ENCODE peak calls at places on chromosomes 3 and 15, in eight cellular contexts. U is neuronal stem cell; P is effector memory CD4-positive, alpha-beta T cell; R is SJSA1; Y is GM23248; O is stomach; J is fibroblast of lung; H is Peyer's patch. I is an unnamed sample. For H3K4me1, the result is how much of the 10 kb centered on the place peaks cover.

GRCh38 chr3:190697502-190697830 is 165.0 kb downstream of the GMNC start:
- DNase-seq in U (no peak), P (no peak), R (no peak), Y (no peak), O (no peak), J (no peak), H (no peak), I (no peak)

GRCh38 chr3:197394464-197395321 is 96.3 kb upstream of the DLG1 start:
- DNase-seq in U (no peak), P (no peak), R (peak), Y (peak), O (peak), J (peak), H (no peak), I (peak)

GRCh38 chr3:52054689-52055511 is 1.5 kb downstream of the DUSP7 start:
- DNase-seq in U (no peak), P (no peak), R (no peak), Y (peak), O (no peak), J (no peak), H (peak), I (no peak)

GRCh38 chr15:74630284-74631086 is 14.8 kb downstream of the CLK3 start:
- DNase-seq in U (no peak), P (no peak), R (no peak), Y (peak), O (no peak), J (no peak), H (peak), I (no peak)

GRCh38 chr15:44633603-44634002 is 29.9 kb downstream of the SPG11 start:
- DNase-seq in U (no peak), P (no peak), R (no peak), Y (peak), O (no peak), J (peak), H (no peak), I (no peak)

GRCh38 chr3:42513121-42513520 is 10.7 kb downstream of the VIPR1 start:
- DNase-seq in U (no peak), P (no peak), R (no peak), Y (no peak), O (no peak), J (no peak), H (no peak), I (no peak)

GRCh38 chr3:32595318-32595717 is 24.7 kb upstream of the DYNC1LI1 start:
- DNase-seq in U (no peak), P (no peak), R (no peak), Y (no peak), O (no peak), J (no peak), H (no peak), I (no peak)

GRCh38 chr3:158105710-158106438 is at the start of gene SHOX2:
- DNase-seq in U (no peak), P (no peak), R (peak), Y (peak), O (peak), J (peak), H (peak), I (peak)

GRCh38 chr15:46543626-46544025 is 908.8 kb downstream of the SQOR start:
- DNase-seq in U (no peak), P (no peak), R (no peak), Y (no peak), O (no peak), J (no peak), H (no peak), I (no peak)

GRCh38 chr3:171113716-171114115 is 87.2 kb upstream of the SLC2A2 start:
- DNase-seq in U (no peak), P (no peak), R (no peak), Y (no peak), O (no peak), J (no peak), H (no peak), I (peak)

GRCh38 chr15:52021128-52021671 is 2.2 kb downstream of the MAPK6 start:
- DNase-seq in U (no peak), P (peak), R (peak), Y (peak), O (peak), J (peak), H (peak), I (peak)

GRCh38 chr3:144875251-144875650 is 903.6 kb downstream of the DIPK2A start:
- DNase-seq in U (no peak), P (no peak), R (no peak), Y (no peak), O (no peak), J (peak), H (no peak), I (no peak)

GRCh38 chr3:162400697-162401096 is 904.1 kb downstream of the OTOL1 start:
- DNase-seq in U (no peak), P (no peak), R (no peak), Y (peak), O (no peak), J (no peak), H (no peak), I (no peak)

GRCh38 chr3:50242778-50243551 is 7.0 kb downstream of the GNAI2 start:
- DNase-seq in U (no peak), P (no peak), R (peak), Y (peak), O (peak), J (peak), H (peak), I (no peak)

GRCh38 chr15:100204211-100204610 is 137.6 kb downstream of the ADAMTS17 start:
- DNase-seq in U (no peak), P (no peak), R (no peak), Y (no peak), O (no peak), J (no peak), H (no peak), I (no peak)

GRCh38 chr3:62065985-62066693 is 307.2 kb downstream of the FEZF2 start:
- DNase-seq in U (no peak), P (no peak), R (no peak), Y (peak), O (no peak), J (peak), H (no peak), I (no peak)

GRCh38 chr3:17140670-17141505 is 256.1 kb downstream of the PLCL2 start:
- DNase-seq in U (no peak), P (no peak), R (no peak), Y (peak), O (no peak), J (peak), H (no peak), I (no peak)

GRCh38 chr15:28943146-28943545 is 57.4 kb downstream of the APBA2 start:
- DNase-seq in U (no peak), P (no peak), R (peak), Y (no peak), O (peak), J (no peak), H (no peak), I (no peak)

GRCh38 chr3:117036259-117036799 is 326.8 kb downstream of the TUSC7 start:
- DNase-seq in U (no peak), P (no peak), R (no peak), Y (peak), O (no peak), J (peak), H (no peak), I (no peak)

GRCh38 chr3:29853841-29854397 is 573.0 kb downstream of the RBMS3 start:
- DNase-seq in U (no peak), P (no peak), R (no peak), Y (no peak), O (no peak), J (no peak), H (no peak), I (no peak)

GRCh38 chr3:121482651-121483050 is 63.1 kb downstream of the POLQ start:
- DNase-seq in U (no peak), P (no peak), R (no peak), Y (peak), O (no peak), J (peak), H (no peak), I (no peak)

GRCh38 chr15:43469867-43470266 is 23.1 kb downstream of the TP53BP1 start:
- DNase-seq in U (no peak), P (no peak), R (no peak), Y (peak), O (no peak), J (peak), H (no peak), I (no peak)

GRCh38 chr15:40826123-40827075 is 2.1 kb downstream of the PPP1R14D start:
- DNase-seq in U (no peak), P (no peak), R (no peak), Y (no peak), O (no peak), J (peak), H (no peak), I (no peak)

GRCh38 chr15:80550219-80550909 is 144.7 kb upstream of the ABHD17C start:
- DNase-seq in U (no peak), P (no peak), R (peak), Y (peak), O (no peak), J (peak), H (no peak), I (no peak)

GRCh38 chr3:112043621-112044201 is 9.2 kb downstream of the TMPRSS7 start:
- DNase-seq in U (peak), P (peak), R (peak), Y (peak), O (peak), J (peak), H (peak), I (peak)

GRCh38 chr15:70451861-70452653 is 311.3 kb downstream of the UACA start:
- DNase-seq in U (no peak), P (no peak), R (no peak), Y (no peak), O (peak), J (no peak), H (peak), I (no peak)

GRCh38 chr15:91857772-91858171 is 4.3 kb downstream of the SLCO3A1 start:
- DNase-seq in U (no peak), P (peak), R (no peak), Y (no peak), O (no peak), J (no peak), H (no peak), I (no peak)

GRCh38 chr15:46854559-46854958 is 862.7 kb upstream of the SEMA6D start:
- DNase-seq in U (no peak), P (no peak), R (no peak), Y (no peak), O (no peak), J (peak), H (no peak), I (no peak)

GRCh38 chr3:58691997-58692396 is 25.4 kb upstream of the FAM3D start:
- DNase-seq in U (peak), P (no peak), R (no peak), Y (no peak), O (no peak), J (peak), H (no peak), I (peak)

GRCh38 chr3:41198526-41198925 is 779 bp upstream of the CTNNB1 start:
- DNase-seq in U (peak), P (no peak), R (no peak), Y (peak), O (peak), J (peak), H (peak), I (peak)

GRCh38 chr3:43792904-43793303 is 102.2 kb downstream of the ABHD5 start:
- DNase-seq in U (no peak), P (no peak), R (no peak), Y (peak), O (no peak), J (no peak), H (no peak), I (no peak)

GRCh38 chr15:39860871-39861270 is 59.2 kb downstream of the GPR176 start:
- DNase-seq in U (no peak), P (no peak), R (no peak), Y (no peak), O (no peak), J (no peak), H (no peak), I (no peak)

GRCh38 chr3:159189994-159190669 is 388.3 kb downstream of the MFSD1 start:
- DNase-seq in U (no peak), P (no peak), R (no peak), Y (peak), O (no peak), J (peak), H (no peak), I (no peak)

GRCh38 chr15:52148409-52148808 is 35.8 kb upstream of the BCL2L10 start:
- DNase-seq in U (no peak), P (no peak), R (no peak), Y (peak), O (no peak), J (peak), H (no peak), I (no peak)

GRCh38 chr3:196948442-196949365 is 6.4 kb upstream of the NCBP2 start:
- DNase-seq in U (no peak), P (no peak), R (no peak), Y (peak), O (no peak), J (no peak), H (no peak), I (peak)

DNA sequence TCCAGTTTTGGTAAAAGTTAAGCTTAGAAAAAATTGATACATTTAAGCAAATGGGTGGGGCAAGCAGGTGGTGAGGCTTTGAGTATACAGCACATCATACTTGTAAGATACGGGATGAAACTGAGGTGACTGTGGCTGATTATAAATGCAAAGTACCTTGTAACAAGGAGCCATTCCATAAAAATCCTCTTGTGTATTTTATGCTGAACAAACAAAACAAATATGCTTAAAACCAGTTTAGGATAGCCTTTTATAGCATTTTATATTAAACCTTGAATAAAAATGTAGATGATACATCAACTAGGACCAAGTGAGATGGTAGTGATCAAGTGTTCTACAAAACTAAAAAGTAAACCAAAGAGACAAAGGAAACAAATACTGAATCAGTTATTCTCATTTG is 3.4 kb downstream of the PLSCR1 start:
- DNase-seq in U (no peak), P (no peak), R (no peak), Y (no peak), O (no peak), J (no peak), H (no peak), I (no peak)
- H3K4me1 ChIP-seq in U (under half), P (under half), R (under half), Y (under half), O (half or more), J (under half), H (under half), I (under half)

GRCh38 chr3:57161131-57161538 is 4.0 kb downstream of the IL17RD start:
- DNase-seq in U (no peak), P (no peak), R (no peak), Y (no peak), O (no peak), J (peak), H (no peak), I (no peak)

GRCh38 chr3:57158813-57159678 is 6.1 kb downstream of the IL17RD start:
- DNase-seq in U (no peak), P (no peak), R (peak), Y (no peak), O (no peak), J (peak), H (no peak), I (peak)

GRCh38 chr3:57161915-57162314 is 3.2 kb downstream of the IL17RD start:
- DNase-seq in U (no peak), P (no peak), R (no peak), Y (no peak), O (no peak), J (no peak), H (no peak), I (no peak)

GRCh38 chr3:57160731-57161086 is 4.4 kb downstream of the IL17RD start:
- DNase-seq in U (no peak), P (no peak), R (no peak), Y (no peak), O (no peak), J (no peak), H (no peak), I (no peak)

GRCh38 chr3:57160046-57160730 is 5.0 kb downstream of the IL17RD start:
- DNase-seq in U (no peak), P (no peak), R (no peak), Y (no peak), O (no peak), J (no peak), H (no peak), I (no peak)
- H3K27ac ChIP-seq in U (peak), P (no peak), R (no peak), Y (no peak), O (peak), J (no peak), H (peak), I (no peak)

DNA sequence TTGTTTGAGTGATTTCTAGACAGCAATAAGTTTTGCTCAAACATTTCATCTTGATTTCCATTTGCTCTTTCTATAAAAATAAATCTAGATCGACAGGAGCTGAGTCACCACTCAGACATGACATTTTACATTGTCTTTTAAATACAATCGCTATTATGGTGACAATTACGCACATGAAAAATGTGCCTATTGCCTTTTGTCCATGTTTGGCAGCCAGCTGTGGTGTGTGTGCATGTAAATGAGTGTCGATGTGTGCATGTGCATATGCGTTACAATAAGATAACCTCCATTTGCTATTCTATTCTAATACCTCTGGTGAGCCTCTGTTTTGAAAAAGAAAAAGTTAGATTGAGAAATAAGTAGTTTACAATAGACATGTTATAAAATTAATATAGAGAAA is 89.7 kb upstream of the GRM7 start:
- DNase-seq in U (no peak), P (no peak), R (no peak), Y (no peak), O (no peak), J (no peak), H (no peak), I (no peak)
- H3K4me3 ChIP-seq in U (no peak), P (no peak), R (no peak), Y (no peak), O (no peak), J (no peak), H (no peak), I (no peak)

GRCh38 chr15:85488997-85489396 is 108.6 kb downstream of the AKAP13 start:
- DNase-seq in U (no peak), P (no peak), R (no peak), Y (no peak), O (no peak), J (no peak), H (no peak), I (no peak)

GRCh38 chr15:85491663-85492062 is 111.3 kb downstream of the AKAP13 start:
- DNase-seq in U (no peak), P (no peak), R (no peak), Y (no peak), O (no peak), J (no peak), H (no peak), I (no peak)

GRCh38 chr15:85485956-85486567 is 105.7 kb downstream of the AKAP13 start:
- DNase-seq in U (peak), P (peak), R (peak), Y (peak), O (peak), J (peak), H (peak), I (peak)

GRCh38 chr15:85493258-85493657 is 112.9 kb downstream of the AKAP13 start:
- DNase-seq in U (no peak), P (no peak), R (no peak), Y (no peak), O (no peak), J (no peak), H (no peak), I (no peak)

DNA sequence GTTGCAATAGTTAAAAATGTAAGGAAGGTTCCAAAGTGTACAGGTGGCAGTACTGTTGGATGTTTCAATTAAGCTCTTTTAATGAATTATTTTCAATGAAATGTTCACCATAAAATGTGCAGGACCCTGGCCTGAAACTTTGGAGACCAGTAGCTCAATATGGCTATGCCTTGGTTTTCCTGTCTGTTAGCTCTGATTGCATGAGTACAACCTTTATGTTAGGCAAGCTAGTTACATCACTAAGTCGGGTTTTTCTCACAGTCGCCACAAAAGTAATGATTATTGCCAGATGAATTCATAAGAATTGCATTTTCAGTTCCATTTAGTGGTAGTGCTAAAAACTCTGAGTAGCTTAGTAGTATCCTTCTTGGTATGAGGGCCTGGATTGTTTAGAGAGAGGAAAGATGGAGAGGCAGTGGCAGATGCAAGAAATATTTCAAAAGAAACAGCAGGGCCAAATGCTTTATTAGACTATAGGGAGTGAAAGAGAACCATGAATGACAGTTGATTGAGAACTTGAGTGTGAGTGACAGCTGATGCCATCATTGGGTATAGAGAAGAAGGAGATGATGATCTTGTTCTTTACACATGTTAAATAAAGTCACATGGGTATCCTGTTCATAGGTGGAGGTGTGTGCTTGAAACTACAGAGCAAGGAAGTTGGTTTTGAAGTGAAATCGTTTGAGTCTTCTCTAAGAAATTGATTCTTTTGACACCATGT is 109.5 kb downstream of the AKAP13 start:
- DNase-seq in U (no peak), P (no peak), R (no peak), Y (no peak), O (no peak), J (no peak), H (no peak), I (no peak)
- H3K4me1 ChIP-seq in U (under half), P (under half), R (under half), Y (under half), O (under half), J (under half), H (under half), I (under half)

GRCh38 chr3:99651561-99651960 is 13.2 kb downstream of the COL8A1 start:
- DNase-seq in U (no peak), P (no peak), R (peak), Y (peak), O (no peak), J (peak), H (no peak), I (peak)
- H3K27ac ChIP-seq in U (no peak), P (no peak), R (peak), Y (peak), O (no peak), J (peak), H (no peak), I (no peak)

I was measured in SJCRH30.